ENCODE peak calls at places on chromosome 14, in seven cellular contexts. One of them, this sample, is unnamed.

GRCh38 chr14:103519837-103520212 is 2.8 kb downstream of the CKB start:
- DNase-seq in cardiac muscle cell: no peak
- DNase-seq in fibroblast of the aortic adventitia: no peak
- DNase-seq in dorsolateral prefrontal cortex: no peak
- DNase-seq in astrocyte of the cerebellum: no peak
- DNase-seq in fibroblast of mammary gland: no peak
- DNase-seq in fibroblast of lung: no peak
- DNase-seq in this sample: no peak

GRCh38 chr14:99258884-99259283 is 13.1 kb downstream of the BCL11B start:
- DNase-seq in cardiac muscle cell: no peak
- DNase-seq in dorsolateral prefrontal cortex: no peak
- DNase-seq in fibroblast of lung: no peak
- DNase-seq in astrocyte of the cerebellum: no peak
- DNase-seq in fibroblast of the aortic adventitia: no peak
- DNase-seq in fibroblast of mammary gland: no peak
- DNase-seq in this sample: no peak

GRCh38 chr14:85531141-85531593 is 1.2 kb downstream of the FLRT2 start:
- DNase-seq in fibroblast of lung: peak; percentile 70
- DNase-seq in cardiac muscle cell: peak; percentile 89
- DNase-seq in astrocyte of the cerebellum: no peak
- DNase-seq in dorsolateral prefrontal cortex: no peak
- DNase-seq in fibroblast of mammary gland: peak; percentile 83
- DNase-seq in fibroblast of the aortic adventitia: peak; percentile 80
- DNase-seq in this sample: peak; percentile 82

GRCh38 chr14:24204163-24205146 is 1.0 kb upstream of the TSSK4 start:
- DNase-seq in cardiac muscle cell: no peak
- DNase-seq in fibroblast of the aortic adventitia: no peak
- DNase-seq in dorsolateral prefrontal cortex: no peak
- DNase-seq in fibroblast of lung: no peak
- DNase-seq in fibroblast of mammary gland: no peak
- DNase-seq in astrocyte of the cerebellum: no peak
- DNase-seq in this sample: no peak

GRCh38 chr14:65238456-65238855 is 136.1 kb upstream of the MAX start:
- DNase-seq in astrocyte of the cerebellum: peak; percentile 66
- DNase-seq in dorsolateral prefrontal cortex: no peak
- DNase-seq in fibroblast of mammary gland: peak; percentile 95
- DNase-seq in fibroblast of the aortic adventitia: peak; percentile 93
- DNase-seq in fibroblast of lung: peak; percentile 93
- DNase-seq in cardiac muscle cell: peak; percentile 95
- DNase-seq in this sample: peak; percentile 92

GRCh38 chr14:92710001-92710341 is 38.5 kb downstream of the LGMN start:
- DNase-seq in fibroblast of lung: no peak
- DNase-seq in fibroblast of mammary gland: no peak
- DNase-seq in astrocyte of the cerebellum: no peak
- DNase-seq in dorsolateral prefrontal cortex: no peak
- DNase-seq in cardiac muscle cell: no peak
- DNase-seq in fibroblast of the aortic adventitia: no peak
- DNase-seq in this sample: no peak

GRCh38 chr14:67674139-67674479 is 323 bp downstream of the VTI1B start:
- DNase-seq in dorsolateral prefrontal cortex: peak; percentile 57
- DNase-seq in fibroblast of mammary gland: peak; percentile 40
- DNase-seq in astrocyte of the cerebellum: no peak
- DNase-seq in fibroblast of the aortic adventitia: peak; percentile 30
- DNase-seq in cardiac muscle cell: peak; percentile 58
- DNase-seq in fibroblast of lung: peak; percentile 60
- DNase-seq in this sample: peak; percentile 44

GRCh38 chr14:94338023-94338422 is 14.9 kb upstream of the SERPINA6 start:
- DNase-seq in cardiac muscle cell: no peak
- DNase-seq in fibroblast of lung: no peak
- DNase-seq in fibroblast of the aortic adventitia: no peak
- DNase-seq in astrocyte of the cerebellum: no peak
- DNase-seq in fibroblast of mammary gland: no peak
- DNase-seq in dorsolateral prefrontal cortex: no peak
- DNase-seq in this sample: no peak

GRCh38 chr14:77318006-77318553 is 2.6 kb downstream of the POMT2 start:
- DNase-seq in astrocyte of the cerebellum: no peak
- DNase-seq in fibroblast of mammary gland: no peak
- DNase-seq in fibroblast of the aortic adventitia: no peak
- DNase-seq in cardiac muscle cell: peak; percentile 25
- DNase-seq in dorsolateral prefrontal cortex: no peak
- DNase-seq in fibroblast of lung: no peak
- DNase-seq in this sample: no peak

GRCh38 chr14:61751475-61751989 is 10.7 kb upstream of the SNAPC1 start:
- DNase-seq in fibroblast of the aortic adventitia: no peak
- DNase-seq in fibroblast of lung: no peak
- DNase-seq in dorsolateral prefrontal cortex: no peak
- DNase-seq in fibroblast of mammary gland: no peak
- DNase-seq in cardiac muscle cell: peak; percentile 28
- DNase-seq in astrocyte of the cerebellum: no peak
- DNase-seq in this sample: no peak

GRCh38 chr14:61749264-61749663 is 13.0 kb upstream of the SNAPC1 start:
- DNase-seq in astrocyte of the cerebellum: no peak
- DNase-seq in fibroblast of the aortic adventitia: peak; percentile 42
- DNase-seq in dorsolateral prefrontal cortex: no peak
- DNase-seq in fibroblast of mammary gland: peak; percentile 47
- DNase-seq in fibroblast of lung: no peak
- DNase-seq in cardiac muscle cell: peak; percentile 49
- DNase-seq in this sample: no peak

GRCh38 chr14:61747342-61747741 is 14.9 kb upstream of the SNAPC1 start:
- DNase-seq in fibroblast of lung: no peak
- DNase-seq in fibroblast of the aortic adventitia: no peak
- DNase-seq in astrocyte of the cerebellum: no peak
- DNase-seq in dorsolateral prefrontal cortex: no peak
- DNase-seq in cardiac muscle cell: no peak
- DNase-seq in fibroblast of mammary gland: no peak
- DNase-seq in this sample: no peak

GRCh38 chr14:61750708-61751474 is 11.3 kb upstream of the SNAPC1 start:
- DNase-seq in fibroblast of the aortic adventitia: peak; percentile 63
- DNase-seq in fibroblast of mammary gland: peak; percentile 59
- DNase-seq in dorsolateral prefrontal cortex: peak; percentile 60
- DNase-seq in fibroblast of lung: peak; percentile 62
- DNase-seq in astrocyte of the cerebellum: peak; percentile 24
- DNase-seq in cardiac muscle cell: peak; percentile 80
- DNase-seq in this sample: peak; percentile 67

GRCh38 chr14:61749867-61750266 is 12.4 kb upstream of the SNAPC1 start:
- DNase-seq in dorsolateral prefrontal cortex: no peak
- DNase-seq in fibroblast of the aortic adventitia: no peak
- DNase-seq in astrocyte of the cerebellum: no peak
- DNase-seq in fibroblast of lung: no peak
- DNase-seq in fibroblast of mammary gland: no peak
- DNase-seq in cardiac muscle cell: peak; percentile 38
- DNase-seq in this sample: no peak
- H3K4me3 ChIP-seq in dorsolateral prefrontal cortex: peak overlapping the region; percentile 67
- H3K4me3 ChIP-seq in fibroblast of the aortic adventitia: no peak overlapping the region
- H3K4me3 ChIP-seq in astrocyte of the cerebellum: no peak overlapping the region
- H3K4me3 ChIP-seq in fibroblast of lung: no peak overlapping the region
- H3K4me3 ChIP-seq in fibroblast of mammary gland: no peak overlapping the region
- H3K4me3 ChIP-seq in cardiac muscle cell: peak overlapping the region; percentile 50
- H3K4me3 ChIP-seq in this sample: peak overlapping the region; percentile 8

DNA sequence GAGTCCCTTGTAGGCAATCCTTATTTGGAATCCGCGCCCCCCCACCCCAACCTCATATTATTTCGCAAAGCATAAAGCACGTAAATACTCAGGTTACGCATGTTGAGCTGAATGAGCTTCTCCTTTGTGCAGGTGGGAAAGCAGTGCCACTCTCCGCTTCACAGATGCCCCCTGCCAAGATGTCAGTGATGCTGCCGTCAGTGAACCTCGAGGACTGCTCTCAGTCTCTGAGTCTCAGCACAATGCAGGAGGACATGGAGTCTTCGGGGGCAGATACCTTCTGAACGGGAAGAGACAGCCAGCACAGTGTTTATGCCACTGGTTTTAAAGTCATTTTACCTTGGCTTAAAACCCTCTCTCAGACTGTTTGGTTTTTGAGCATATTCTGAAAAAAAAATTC is 90.1 kb upstream of the DACT1 start:
- DNase-seq in fibroblast of the aortic adventitia: no peak
- DNase-seq in fibroblast of mammary gland: no peak
- DNase-seq in astrocyte of the cerebellum: no peak
- DNase-seq in cardiac muscle cell: no peak
- DNase-seq in dorsolateral prefrontal cortex: no peak
- DNase-seq in fibroblast of lung: no peak
- DNase-seq in this sample: no peak
- TF ChIP-seq CTCF in fibroblast of the aortic adventitia: no peak
- TF ChIP-seq CTCF in fibroblast of mammary gland: no peak
- TF ChIP-seq CTCF in astrocyte of the cerebellum: no peak
- TF ChIP-seq CTCF in cardiac muscle cell: no peak
- TF ChIP-seq CTCF in dorsolateral prefrontal cortex: no peak
- TF ChIP-seq CTCF in fibroblast of lung: no peak
- TF ChIP-seq CTCF in this sample: no peak

GRCh38 chr14:73741876-73742519 is 27.8 kb upstream of the PNMA1 start:
- DNase-seq in fibroblast of the aortic adventitia: no peak
- DNase-seq in astrocyte of the cerebellum: no peak
- DNase-seq in fibroblast of lung: no peak
- DNase-seq in cardiac muscle cell: no peak
- DNase-seq in fibroblast of mammary gland: no peak
- DNase-seq in dorsolateral prefrontal cortex: no peak
- DNase-seq in this sample: no peak
- H3K4me3 ChIP-seq in fibroblast of the aortic adventitia: peak overlapping the region; percentile 44
- H3K4me3 ChIP-seq in astrocyte of the cerebellum: peak overlapping the region; percentile 4
- H3K4me3 ChIP-seq in fibroblast of lung: peak overlapping the region; percentile 38
- H3K4me3 ChIP-seq in cardiac muscle cell: no peak overlapping the region
- H3K4me3 ChIP-seq in fibroblast of mammary gland: no peak overlapping the region
- H3K4me3 ChIP-seq in dorsolateral prefrontal cortex: peak overlapping the region; percentile 45
- H3K4me3 ChIP-seq in this sample: peak overlapping the region; percentile 19

GRCh38 chr14:87121716-87122115 is 871.3 kb downstream of the GALC start:
- DNase-seq in cardiac muscle cell: no peak
- DNase-seq in fibroblast of lung: no peak
- DNase-seq in fibroblast of the aortic adventitia: no peak
- DNase-seq in astrocyte of the cerebellum: no peak
- DNase-seq in fibroblast of mammary gland: no peak
- DNase-seq in dorsolateral prefrontal cortex: no peak
- DNase-seq in this sample: no peak
- TF ChIP-seq CTCF in cardiac muscle cell: no peak
- TF ChIP-seq CTCF in fibroblast of lung: no peak
- TF ChIP-seq CTCF in fibroblast of the aortic adventitia: no peak
- TF ChIP-seq CTCF in astrocyte of the cerebellum: no peak
- TF ChIP-seq CTCF in fibroblast of mammary gland: no peak
- TF ChIP-seq CTCF in dorsolateral prefrontal cortex: no peak
- TF ChIP-seq CTCF in this sample: no peak

GRCh38 chr14:21100931-21101330 is at the start of gene TMEM253:
- DNase-seq in astrocyte of the cerebellum: no peak
- DNase-seq in dorsolateral prefrontal cortex: no peak
- DNase-seq in fibroblast of lung: no peak
- DNase-seq in fibroblast of the aortic adventitia: no peak
- DNase-seq in cardiac muscle cell: no peak
- DNase-seq in fibroblast of mammary gland: no peak
- DNase-seq in this sample: no peak
- H3K4me3 ChIP-seq in astrocyte of the cerebellum: no peak within 1 kb of the TSS
- H3K4me3 ChIP-seq in dorsolateral prefrontal cortex: no peak within 1 kb of the TSS
- H3K4me3 ChIP-seq in fibroblast of lung: no peak within 1 kb of the TSS
- H3K4me3 ChIP-seq in fibroblast of the aortic adventitia: no peak within 1 kb of the TSS
- H3K4me3 ChIP-seq in cardiac muscle cell: no peak within 1 kb of the TSS
- H3K4me3 ChIP-seq in fibroblast of mammary gland: no peak within 1 kb of the TSS
- H3K4me3 ChIP-seq in this sample: no peak within 1 kb of the TSS

GRCh38 chr14:49767473-49768300 is at the start of gene KLHDC2:
- DNase-seq in cardiac muscle cell: peak; percentile 94
- DNase-seq in astrocyte of the cerebellum: peak; percentile 62
- DNase-seq in fibroblast of the aortic adventitia: peak; percentile 82
- DNase-seq in dorsolateral prefrontal cortex: peak; percentile 83
- DNase-seq in fibroblast of mammary gland: peak; percentile 79
- DNase-seq in fibroblast of lung: peak; percentile 91
- DNase-seq in this sample: peak; percentile 87
- TF ChIP-seq CTCF in cardiac muscle cell: peak; percentile 24
- TF ChIP-seq CTCF in astrocyte of the cerebellum: no peak
- TF ChIP-seq CTCF in fibroblast of the aortic adventitia: no peak
- TF ChIP-seq CTCF in dorsolateral prefrontal cortex: peak; percentile 46
- TF ChIP-seq CTCF in fibroblast of mammary gland: no peak
- TF ChIP-seq CTCF in fibroblast of lung: no peak
- TF ChIP-seq CTCF in this sample: no peak

This sample was measured in fibroblast of pulmonary artery.